ENCODE peak calls at places on chromosomes 4 and X, in five cellular contexts. E, P, S, W and Z are unnamed samples.

GRCh38 chrX:47196098-47196497 is 2.5 kb downstream of the UBA1 start:
- DNase-seq in E (no peak), P (no peak), S (no peak), W (no peak), Z (no peak)

GRCh38 chr4:21664355-21664754 is 284.2 kb downstream of the KCNIP4 start:
- DNase-seq in E (no peak), P (no peak), S (no peak), W (no peak), Z (no peak)

GRCh38 chr4:154916068-154916467 is 135.0 kb downstream of the RBM46 start:
- DNase-seq in E (no peak), P (no peak), S (no peak), W (no peak), Z (no peak)

GRCh38 chr4:8113611-8114343 is 44.8 kb downstream of the ABLIM2 start:
- DNase-seq in E (no peak), P (no peak), S (no peak), W (no peak), Z (no peak)

GRCh38 chr4:159070742-159071141 is 32.1 kb upstream of the RAPGEF2 start:
- DNase-seq in E (peak; percentile 45), P (no peak), S (peak; percentile 91), W (no peak), Z (no peak)

GRCh38 chrX:39397561-39398200 is 596.4 kb downstream of the MID1IP1 start:
- DNase-seq in E (no peak), P (no peak), S (no peak), W (no peak), Z (no peak)

GRCh38 chr4:164933244-164933643 is 44.2 kb downstream of the TRIM61 start:
- DNase-seq in E (no peak), P (no peak), S (no peak), W (no peak), Z (no peak)

GRCh38 chr4:153248641-153249198 is 44.5 kb downstream of the TRIM2 start:
- DNase-seq in E (no peak), P (no peak), S (no peak), W (no peak), Z (no peak)

GRCh38 chr4:8675383-8675782 is 82.8 kb downstream of the CPZ start:
- DNase-seq in E (no peak), P (no peak), S (peak; percentile 6), W (no peak), Z (no peak)

GRCh38 chrX:39609941-39610340 is 487.8 kb downstream of the BCOR start:
- DNase-seq in E (no peak), P (no peak), S (no peak), W (no peak), Z (no peak)

GRCh38 chr4:153290134-153290533 is 54.4 kb upstream of the MND1 start:
- DNase-seq in E (no peak), P (no peak), S (no peak), W (no peak), Z (no peak)

GRCh38 chrX:104488811-104489210 is 77.2 kb upstream of the IL1RAPL2 start:
- DNase-seq in E (no peak), P (no peak), S (no peak), W (no peak), Z (no peak)

GRCh38 chr4:2871911-2872310 is 28.3 kb downstream of the ADD1 start:
- DNase-seq in E (no peak), P (no peak), S (no peak), W (no peak), Z (no peak)

GRCh38 chr4:123750044-123750443 is 353.4 kb downstream of the SPRY1 start:
- DNase-seq in E (no peak), P (no peak), S (no peak), W (peak; percentile 51), Z (no peak)

GRCh38 chr4:67483868-67484602 is 61.3 kb downstream of the CENPC start:
- DNase-seq in E (no peak), P (no peak), S (peak; percentile 23), W (no peak), Z (no peak)

GRCh38 chr4:8860892-8861575 is 10.6 kb downstream of the HMX1 start:
- DNase-seq in E (no peak), P (no peak), S (no peak), W (no peak), Z (peak; percentile 39)

GRCh38 chr4:91681544-91681943 is 622.2 kb upstream of the GRID2 start:
- DNase-seq in E (no peak), P (no peak), S (no peak), W (no peak), Z (no peak)

GRCh38 chrX:116009871-116010710 is 160.5 kb upstream of the AGTR2 start:
- DNase-seq in E (no peak), P (no peak), S (no peak), W (no peak), Z (peak; percentile 30)

GRCh38 chr4:2798399-2799301 is 5.8 kb downstream of the SH3BP2 start:
- DNase-seq in E (no peak), P (peak; percentile 73), S (peak; percentile 47), W (peak; percentile 87), Z (peak; percentile 75)

GRCh38 chr4:159655547-159655946 is 552.7 kb downstream of the RAPGEF2 start:
- DNase-seq in E (no peak), P (no peak), S (peak; percentile 24), W (no peak), Z (no peak)

GRCh38 chrX:48076343-48076742 is 4.9 kb upstream of the ZNF630 start:
- DNase-seq in E (no peak), P (no peak), S (no peak), W (no peak), Z (no peak)

GRCh38 chrX:23908219-23909003 is 605 bp downstream of the CXorf58 start:
- DNase-seq in E (no peak), P (no peak), S (no peak), W (no peak), Z (no peak)
- TF ChIP-seq CTCF in E (peak; percentile 29), P (no peak), S (no peak), W (no peak), Z (no peak)

DNA sequence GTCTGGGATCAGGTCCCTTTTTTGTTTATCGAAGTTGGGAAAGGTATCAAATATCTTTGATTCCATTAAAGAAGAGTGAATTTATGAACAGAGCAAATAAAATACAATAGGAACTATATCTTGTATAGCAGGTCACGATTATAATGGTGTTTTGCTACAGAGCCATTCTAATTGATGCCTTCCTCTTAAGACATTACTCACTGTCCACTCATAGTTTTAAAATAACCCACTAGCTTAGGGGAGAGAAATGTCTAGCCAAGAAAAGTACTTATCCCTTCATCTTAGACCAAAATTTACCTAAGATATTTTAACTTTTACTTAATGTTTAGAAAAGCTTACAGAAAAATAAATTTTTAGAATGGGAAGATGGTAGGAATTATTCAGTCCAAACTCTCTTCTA is 112.0 kb upstream of the PABPC4L start:
- DNase-seq in E (no peak), P (no peak), S (no peak), W (no peak), Z (no peak)
- TF ChIP-seq CTCF in E (no peak), P (no peak), S (no peak), W (no peak), Z (no peak)

GRCh38 chr4:168652818-168653217 is 156.0 kb downstream of the PALLD start:
- DNase-seq in E (no peak), P (no peak), S (no peak), W (no peak), Z (no peak)

GRCh38 chr4:168648929-168649328 is 152.1 kb downstream of the PALLD start:
- DNase-seq in E (no peak), P (no peak), S (no peak), W (no peak), Z (no peak)

GRCh38 chr4:168651374-168651773 is 154.5 kb downstream of the PALLD start:
- DNase-seq in E (no peak), P (no peak), S (no peak), W (no peak), Z (no peak)

GRCh38 chr4:168654206-168655174 is 157.6 kb downstream of the PALLD start:
- DNase-seq in E (no peak), P (peak; percentile 57), S (peak; percentile 83), W (peak; percentile 68), Z (no peak)

DNA sequence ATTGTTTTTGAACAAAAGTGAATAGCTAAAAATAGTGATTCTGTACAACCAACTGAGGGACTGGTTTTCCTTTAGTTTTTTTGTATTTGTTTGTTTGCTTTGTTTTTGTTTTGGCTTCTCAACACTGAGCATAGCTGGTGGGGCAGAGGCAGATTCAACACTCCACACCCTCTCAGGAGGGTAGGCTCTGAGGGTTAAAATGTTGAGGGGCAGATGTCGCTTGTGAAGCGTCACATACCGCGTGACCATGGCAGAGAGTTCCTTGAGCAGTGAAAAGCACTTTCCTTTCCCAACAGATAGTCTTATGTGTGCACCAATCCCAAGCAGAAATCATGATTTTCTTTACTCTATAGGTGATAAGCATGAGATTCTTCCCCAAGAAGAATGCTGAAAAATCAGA is 155.0 kb downstream of the PALLD start:
- DNase-seq in E (no peak), P (no peak), S (no peak), W (no peak), Z (no peak)
- TF ChIP-seq CTCF in E (no peak), P (no peak), S (no peak), W (no peak), Z (no peak)

GRCh38 chrX:152601848-152602616 is 35.7 kb upstream of the GABRQ start:
- DNase-seq in E (no peak), P (no peak), S (peak; percentile 13), W (no peak), Z (no peak)
- TF ChIP-seq CTCF in E (no peak), P (no peak), S (peak; percentile 12), W (no peak), Z (no peak)

DNA sequence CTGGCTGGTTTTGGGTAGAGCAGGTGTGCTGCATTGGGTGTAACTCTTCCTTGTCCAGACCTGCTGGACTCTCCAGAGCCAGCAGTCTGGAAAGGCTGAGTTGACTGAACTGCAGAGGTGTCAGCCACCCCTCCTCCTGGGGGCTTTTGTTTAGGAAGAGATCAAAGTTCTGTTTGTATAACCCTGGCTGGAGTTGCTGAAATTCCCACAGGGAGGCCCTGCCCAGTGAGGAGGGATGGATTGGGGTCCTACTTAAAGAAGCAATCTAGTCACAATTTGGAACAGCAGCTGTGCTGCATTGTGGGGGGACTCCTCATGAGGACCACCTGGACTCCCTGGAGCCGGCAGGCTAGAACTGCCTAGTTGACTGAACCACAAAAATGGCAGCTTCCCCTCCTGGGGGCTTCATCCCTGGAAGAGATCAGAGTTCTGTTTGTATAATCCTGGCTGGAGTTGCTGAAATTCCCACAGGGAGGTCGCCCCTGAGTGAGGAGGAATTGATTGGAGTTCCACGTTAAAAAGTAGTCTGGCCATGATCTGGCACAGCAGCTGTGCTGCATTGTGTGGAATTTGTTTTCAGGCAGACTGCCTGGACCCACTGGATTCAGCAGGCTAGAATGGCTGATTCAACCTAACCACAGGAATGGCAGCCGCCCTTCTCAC is 264.9 kb upstream of the ZC4H2 start:
- DNase-seq in E (no peak), P (no peak), S (no peak), W (no peak), Z (no peak)
- TF ChIP-seq CTCF in E (no peak), P (no peak), S (no peak), W (no peak), Z (no peak)

GRCh38 chr4:88418411-88418810 is 38.5 kb upstream of the HERC5 start:
- DNase-seq in E (no peak), P (no peak), S (no peak), W (no peak), Z (no peak)

GRCh38 chr4:88419874-88420273 is 37.0 kb upstream of the HERC5 start:
- DNase-seq in E (no peak), P (no peak), S (no peak), W (no peak), Z (peak; percentile 14)

DNA sequence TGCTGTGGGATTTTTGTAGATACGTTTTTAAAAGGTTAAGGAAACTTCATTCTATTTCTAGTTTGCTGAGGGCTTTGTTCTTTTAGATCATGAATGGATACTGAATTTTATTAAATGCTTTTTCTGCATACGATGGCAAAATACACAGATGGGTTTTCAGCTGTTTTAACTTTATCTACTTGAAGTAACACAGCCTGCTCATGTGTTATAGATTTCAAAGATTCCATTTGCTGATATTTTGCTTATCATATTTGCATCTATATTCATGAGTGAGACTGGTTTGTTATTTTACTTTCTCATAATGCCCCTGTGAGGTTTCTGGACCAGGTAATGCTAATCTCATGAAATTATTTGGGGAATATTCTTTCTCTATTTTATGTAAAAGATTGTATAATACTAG is 34.5 kb upstream of the HERC5 start:
- DNase-seq in E (no peak), P (no peak), S (no peak), W (no peak), Z (no peak)
- TF ChIP-seq CTCF in E (no peak), P (no peak), S (no peak), W (no peak), Z (no peak)